ENCODE peak calls at places on chromosome 9, in six cellular contexts. S is CD4-positive, alpha-beta memory T cell; V is ovary; H is upper lobe of right lung; X is testis; L is brain microvascular endothelial cell. U is an unnamed sample.

GRCh38 chr9:31808770-31809169 is 575.7 kb upstream of the ACO1 start:
- DNase-seq in V (no peak), X (no peak), H (no peak), L (no peak), S (no peak), U (no peak)

GRCh38 chr9:18208166-18209059 is 265.5 kb upstream of the ADAMTSL1 start:
- DNase-seq in V (peak), S (no peak), L (peak), X (peak), H (peak), U (no peak)

GRCh38 chr9:132160802-132161742 is 786 bp upstream of the NTNG2 start:
- DNase-seq in V (no peak), X (peak), L (peak), H (no peak), S (peak), U (peak)

GRCh38 chr9:71048271-71048670 is 73.2 kb downstream of the TRPM3 start:
- DNase-seq in H (no peak), X (no peak), V (no peak), L (no peak), S (no peak), U (no peak)

GRCh38 chr9:134964271-134964670 is 46.6 kb upstream of the FCN1 start:
- DNase-seq in X (no peak), L (no peak), S (no peak), V (peak), H (peak), U (no peak)

GRCh38 chr9:133927041-133927440 is 65.1 kb downstream of the VAV2 start:
- DNase-seq in L (no peak), X (no peak), H (no peak), S (no peak), V (no peak), U (no peak)

GRCh38 chr9:13070612-13071595 is 208.6 kb downstream of the MPDZ start:
- DNase-seq in S (no peak), H (no peak), V (no peak), X (no peak), L (no peak), U (no peak)

GRCh38 chr9:28135571-28135970 is 562.3 kb upstream of the C9orf72 start:
- DNase-seq in V (no peak), H (no peak), S (no peak), X (no peak), L (no peak), U (no peak)

GRCh38 chr9:112049834-112050516 is 125.1 kb downstream of the SUSD1 start:
- DNase-seq in V (no peak), L (peak), H (no peak), S (no peak), X (no peak), U (no peak)

GRCh38 chr9:13427587-13427986 is 148.1 kb upstream of the MPDZ start:
- DNase-seq in X (no peak), V (no peak), S (no peak), H (no peak), L (peak), U (no peak)

GRCh38 chr9:125190371-125190801 is 783 bp upstream of the PPP6C start:
- DNase-seq in L (no peak), S (peak), H (no peak), V (no peak), X (no peak), U (peak)

GRCh38 chr9:128702949-128703615 is 779 bp downstream of the PKN3 start:
- DNase-seq in L (no peak), S (no peak), H (peak), X (peak), V (peak), U (peak)

GRCh38 chr9:137851516-137852217 is 25.9 kb upstream of the CACNA1B start:
- DNase-seq in S (no peak), L (no peak), V (no peak), H (no peak), X (no peak), U (no peak)

GRCh38 chr9:136055715-136056545 is 39.2 kb downstream of the NACC2 start:
- DNase-seq in S (no peak), L (no peak), H (peak), X (no peak), V (no peak), U (no peak)

GRCh38 chr9:111013250-111013649 is 25.0 kb downstream of the LPAR1 start:
- DNase-seq in H (no peak), L (no peak), X (no peak), V (no peak), S (no peak), U (no peak)

GRCh38 chr9:88722753-88723152 is 187.8 kb downstream of the NXNL2 start:
- DNase-seq in V (no peak), L (no peak), H (no peak), S (no peak), X (peak), U (no peak)

GRCh38 chr9:126522957-126523356 is 90.8 kb upstream of the LMX1B start:
- DNase-seq in V (no peak), X (no peak), H (no peak), S (no peak), L (no peak), U (no peak)

GRCh38 chr9:132651259-132651658 is 18.5 kb downstream of the DDX31 start:
- DNase-seq in H (no peak), L (peak), S (no peak), V (no peak), X (peak), U (no peak)

GRCh38 chr9:129455151-129455995 is 165.5 kb downstream of the C9orf50 start:
- DNase-seq in S (no peak), X (no peak), H (no peak), L (no peak), V (no peak), U (no peak)

GRCh38 chr9:34656992-34657391 is 5.0 kb downstream of the IL11RA start:
- DNase-seq in V (no peak), X (no peak), S (no peak), H (no peak), L (no peak), U (no peak)

GRCh38 chr9:28810375-28811075 is 1237.2 kb upstream of the C9orf72 start:
- DNase-seq in H (no peak), V (no peak), X (no peak), L (no peak), S (no peak), U (no peak)

GRCh38 chr9:63817622-63818518 is 1467.1 kb downstream of the FOXD4L5 start:
- DNase-seq in H (peak), X (peak), V (peak), L (peak), S (peak), U (peak)

GRCh38 chr9:126516936-126517750 is 96.6 kb upstream of the LMX1B start:
- DNase-seq in S (no peak), X (peak), H (peak), L (peak), V (no peak), U (peak)

GRCh38 chr9:36161187-36161586 is 8.0 kb upstream of the CCIN start:
- DNase-seq in X (no peak), L (no peak), V (no peak), S (no peak), H (no peak), U (no peak)

GRCh38 chr9:82670000-82670399 is 392.9 kb downstream of the RASEF start:
- DNase-seq in X (no peak), H (no peak), S (no peak), L (no peak), V (no peak), U (no peak)
- H3K27ac ChIP-seq in X (no peak), H (no peak), S (no peak), L (no peak), V (no peak), U (no peak)

GRCh38 chr9:121242955-121243346 is 25.0 kb upstream of the GSN start:
- DNase-seq in H (no peak), L (no peak), S (no peak), V (no peak), X (no peak), U (no peak)

GRCh38 chr9:121242219-121242954 is 25.6 kb upstream of the GSN start:
- DNase-seq in X (no peak), H (no peak), V (no peak), L (peak), S (no peak), U (no peak)

GRCh38 chr9:121249563-121249962 is 18.4 kb upstream of the GSN start:
- DNase-seq in V (no peak), H (no peak), S (no peak), L (no peak), X (peak), U (no peak)

GRCh38 chr9:121252104-121252851 is 15.7 kb upstream of the GSN start:
- DNase-seq in V (no peak), S (no peak), H (no peak), X (no peak), L (no peak), U (no peak)

GRCh38 chr9:121246821-121247511 is 21.0 kb upstream of the GSN start:
- DNase-seq in S (no peak), X (peak), V (no peak), L (peak), H (peak), U (no peak)
- H3K27ac ChIP-seq in S (no peak), X (no peak), V (no peak), L (peak), H (no peak), U (no peak)

GRCh38 chr9:7871977-7872730 is 72.6 kb upstream of the DMAC1 start:
- DNase-seq in X (no peak), V (no peak), H (no peak), S (no peak), L (no peak), U (no peak)

GRCh38 chr9:7869340-7869739 is 69.8 kb upstream of the DMAC1 start:
- DNase-seq in S (no peak), V (no peak), L (no peak), H (no peak), X (no peak), U (no peak)
- H3K27ac ChIP-seq in S (no peak), V (no peak), L (no peak), H (no peak), X (no peak), U (no peak)

GRCh38 chr9:81632599-81632998 is 56.7 kb downstream of the TLE1 start:
- DNase-seq in L (peak), H (no peak), V (no peak), S (no peak), X (no peak), U (no peak)

GRCh38 chr9:81635526-81636279 is 53.6 kb downstream of the TLE1 start:
- DNase-seq in L (no peak), H (no peak), X (no peak), S (no peak), V (no peak), U (no peak)

GRCh38 chr9:81634915-81635516 is 54.3 kb downstream of the TLE1 start:
- DNase-seq in V (no peak), S (no peak), H (no peak), X (no peak), L (peak), U (no peak)

GRCh38 chr9:81634437-81634836 is 54.9 kb downstream of the TLE1 start:
- DNase-seq in S (no peak), X (no peak), L (no peak), V (no peak), H (no peak), U (no peak)

DNA sequence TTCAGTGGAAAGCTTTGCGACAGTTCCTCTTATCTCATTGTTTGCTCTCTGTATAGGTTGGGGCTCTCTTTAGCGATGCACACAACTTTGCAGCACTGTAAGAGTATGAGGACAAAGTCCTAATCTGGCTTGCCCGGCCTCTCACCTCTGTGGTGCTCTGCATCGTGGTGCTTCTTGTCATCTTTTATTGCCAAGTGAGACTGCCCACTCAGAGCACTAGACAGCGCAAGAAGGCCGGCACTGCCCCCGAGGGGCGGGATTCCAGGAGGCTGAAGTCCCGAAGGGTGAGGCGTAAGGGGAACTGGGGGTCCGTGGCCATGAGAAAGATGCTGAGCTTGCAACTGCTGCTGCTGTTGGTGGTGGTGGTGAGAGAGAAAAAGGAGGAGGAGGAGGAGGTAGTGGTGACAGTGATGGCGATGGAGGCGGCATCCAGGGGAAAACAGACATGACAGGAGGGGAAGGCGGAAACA is 55.4 kb downstream of the TLE1 start:
- DNase-seq in X (no peak), L (no peak), H (no peak), S (no peak), V (no peak), U (no peak)
- H3K27ac ChIP-seq in X (no peak), L (no peak), H (no peak), S (no peak), V (no peak), U (no peak)